ENCODE peak calls at places on chromosomes 11 and 22, in eight cellular contexts. One of them, this sample, is unnamed.

GRCh38 chr22:31945478-31945815 is 1.1 kb downstream of the YWHAH start:
- DNase-seq in MV-4-11: no peak
- DNase-seq in stimulated activated CD4-positive, alpha-beta T cell treated with anti-CD3 and anti-CD28 coated beads, Interleukin-1b, Interleukin-23, amount 100 ng/mL, for 4 hours: no peak
- DNase-seq in naive thymus-derived CD8-positive, alpha-beta T cell: no peak
- DNase-seq in RPMI7951: no peak
- DNase-seq in cardiac muscle cell: no peak
- DNase-seq in EL: no peak
- DNase-seq in heart right ventricle: no peak
- DNase-seq in this sample: no peak

GRCh38 chr11:66557733-66558326 is 10.6 kb downstream of the CTSF start:
- DNase-seq in MV-4-11: no peak
- DNase-seq in stimulated activated CD4-positive, alpha-beta T cell treated with anti-CD3 and anti-CD28 coated beads, Interleukin-1b, Interleukin-23, amount 100 ng/mL, for 4 hours: no peak
- DNase-seq in heart right ventricle: no peak
- DNase-seq in EL: no peak
- DNase-seq in cardiac muscle cell: no peak
- DNase-seq in naive thymus-derived CD8-positive, alpha-beta T cell: no peak
- DNase-seq in RPMI7951: no peak
- DNase-seq in this sample: no peak

GRCh38 chr11:117610045-117610444 is 187.0 kb downstream of the DSCAML1 start:
- DNase-seq in naive thymus-derived CD8-positive, alpha-beta T cell: no peak
- DNase-seq in EL: peak; percentile 59
- DNase-seq in stimulated activated CD4-positive, alpha-beta T cell treated with anti-CD3 and anti-CD28 coated beads, Interleukin-1b, Interleukin-23, amount 100 ng/mL, for 4 hours: no peak
- DNase-seq in heart right ventricle: no peak
- DNase-seq in cardiac muscle cell: no peak
- DNase-seq in RPMI7951: peak; percentile 47
- DNase-seq in MV-4-11: no peak
- DNase-seq in this sample: no peak

GRCh38 chr11:82980292-82980691 is 78.8 kb downstream of the DDIAS start:
- DNase-seq in naive thymus-derived CD8-positive, alpha-beta T cell: no peak
- DNase-seq in RPMI7951: peak; percentile 71
- DNase-seq in heart right ventricle: no peak
- DNase-seq in EL: peak; percentile 92
- DNase-seq in stimulated activated CD4-positive, alpha-beta T cell treated with anti-CD3 and anti-CD28 coated beads, Interleukin-1b, Interleukin-23, amount 100 ng/mL, for 4 hours: no peak
- DNase-seq in cardiac muscle cell: peak; percentile 67
- DNase-seq in MV-4-11: no peak
- DNase-seq in this sample: no peak

GRCh38 chr22:35231585-35232084 is 25.7 kb upstream of the HMGXB4 start:
- DNase-seq in cardiac muscle cell: peak; percentile 76
- DNase-seq in naive thymus-derived CD8-positive, alpha-beta T cell: peak; percentile 60
- DNase-seq in heart right ventricle: peak; percentile 27
- DNase-seq in MV-4-11: peak; percentile 53
- DNase-seq in stimulated activated CD4-positive, alpha-beta T cell treated with anti-CD3 and anti-CD28 coated beads, Interleukin-1b, Interleukin-23, amount 100 ng/mL, for 4 hours: peak; percentile 56
- DNase-seq in RPMI7951: peak; percentile 71
- DNase-seq in EL: peak; percentile 71
- DNase-seq in this sample: peak; percentile 82

GRCh38 chr22:43186272-43187170 is at the start of gene TTLL12:
- DNase-seq in EL: peak; percentile 62
- DNase-seq in RPMI7951: peak; percentile 36
- DNase-seq in MV-4-11: no peak
- DNase-seq in heart right ventricle: peak; percentile 72
- DNase-seq in stimulated activated CD4-positive, alpha-beta T cell treated with anti-CD3 and anti-CD28 coated beads, Interleukin-1b, Interleukin-23, amount 100 ng/mL, for 4 hours: peak; percentile 61
- DNase-seq in naive thymus-derived CD8-positive, alpha-beta T cell: peak; percentile 68
- DNase-seq in cardiac muscle cell: peak; percentile 73
- DNase-seq in this sample: peak; percentile 61

GRCh38 chr22:30294066-30294465 is 4.8 kb upstream of the CASTOR1 start:
- DNase-seq in RPMI7951: no peak
- DNase-seq in stimulated activated CD4-positive, alpha-beta T cell treated with anti-CD3 and anti-CD28 coated beads, Interleukin-1b, Interleukin-23, amount 100 ng/mL, for 4 hours: no peak
- DNase-seq in naive thymus-derived CD8-positive, alpha-beta T cell: no peak
- DNase-seq in EL: no peak
- DNase-seq in MV-4-11: no peak
- DNase-seq in heart right ventricle: no peak
- DNase-seq in cardiac muscle cell: no peak
- DNase-seq in this sample: no peak

GRCh38 chr11:107017433-107018227 is 646 bp downstream of the GUCY1A2 start:
- DNase-seq in MV-4-11: peak; percentile 6
- DNase-seq in cardiac muscle cell: peak; percentile 76
- DNase-seq in heart right ventricle: peak; percentile 59
- DNase-seq in EL: peak; percentile 62
- DNase-seq in RPMI7951: peak; percentile 32
- DNase-seq in stimulated activated CD4-positive, alpha-beta T cell treated with anti-CD3 and anti-CD28 coated beads, Interleukin-1b, Interleukin-23, amount 100 ng/mL, for 4 hours: peak; percentile 1
- DNase-seq in naive thymus-derived CD8-positive, alpha-beta T cell: no peak
- DNase-seq in this sample: peak; percentile 50

GRCh38 chr11:84407091-84407490 is 1120.9 kb upstream of the CCDC90B start:
- DNase-seq in MV-4-11: no peak
- DNase-seq in naive thymus-derived CD8-positive, alpha-beta T cell: no peak
- DNase-seq in heart right ventricle: no peak
- DNase-seq in RPMI7951: no peak
- DNase-seq in stimulated activated CD4-positive, alpha-beta T cell treated with anti-CD3 and anti-CD28 coated beads, Interleukin-1b, Interleukin-23, amount 100 ng/mL, for 4 hours: no peak
- DNase-seq in cardiac muscle cell: no peak
- DNase-seq in EL: no peak
- DNase-seq in this sample: no peak

GRCh38 chr22:24723111-24723510 is 51.4 kb downstream of the PIWIL3 start:
- DNase-seq in stimulated activated CD4-positive, alpha-beta T cell treated with anti-CD3 and anti-CD28 coated beads, Interleukin-1b, Interleukin-23, amount 100 ng/mL, for 4 hours: no peak
- DNase-seq in cardiac muscle cell: no peak
- DNase-seq in EL: no peak
- DNase-seq in naive thymus-derived CD8-positive, alpha-beta T cell: no peak
- DNase-seq in MV-4-11: no peak
- DNase-seq in heart right ventricle: no peak
- DNase-seq in RPMI7951: no peak
- DNase-seq in this sample: no peak

GRCh38 chr11:70399681-70400112 is 1.4 kb downstream of the CTTN start:
- DNase-seq in stimulated activated CD4-positive, alpha-beta T cell treated with anti-CD3 and anti-CD28 coated beads, Interleukin-1b, Interleukin-23, amount 100 ng/mL, for 4 hours: no peak
- DNase-seq in MV-4-11: peak; percentile 67
- DNase-seq in EL: peak; percentile 98
- DNase-seq in cardiac muscle cell: peak; percentile 97
- DNase-seq in heart right ventricle: peak; percentile 80
- DNase-seq in naive thymus-derived CD8-positive, alpha-beta T cell: no peak
- DNase-seq in RPMI7951: peak; percentile 97
- DNase-seq in this sample: peak; percentile 60

GRCh38 chr11:28107331-28107725 is 628 bp downstream of the KIF18A start:
- DNase-seq in stimulated activated CD4-positive, alpha-beta T cell treated with anti-CD3 and anti-CD28 coated beads, Interleukin-1b, Interleukin-23, amount 100 ng/mL, for 4 hours: no peak
- DNase-seq in cardiac muscle cell: peak; percentile 46
- DNase-seq in heart right ventricle: no peak
- DNase-seq in EL: no peak
- DNase-seq in naive thymus-derived CD8-positive, alpha-beta T cell: no peak
- DNase-seq in MV-4-11: no peak
- DNase-seq in RPMI7951: no peak
- DNase-seq in this sample: no peak

GRCh38 chr11:129208863-129209262 is 16.7 kb upstream of the ARHGAP32 start:
- DNase-seq in stimulated activated CD4-positive, alpha-beta T cell treated with anti-CD3 and anti-CD28 coated beads, Interleukin-1b, Interleukin-23, amount 100 ng/mL, for 4 hours: no peak
- DNase-seq in cardiac muscle cell: peak; percentile 21
- DNase-seq in naive thymus-derived CD8-positive, alpha-beta T cell: no peak
- DNase-seq in EL: no peak
- DNase-seq in heart right ventricle: no peak
- DNase-seq in RPMI7951: no peak
- DNase-seq in MV-4-11: no peak
- DNase-seq in this sample: no peak

GRCh38 chr11:702731-703461 is 3.1 kb upstream of the EPS8L2 start:
- DNase-seq in stimulated activated CD4-positive, alpha-beta T cell treated with anti-CD3 and anti-CD28 coated beads, Interleukin-1b, Interleukin-23, amount 100 ng/mL, for 4 hours: no peak
- DNase-seq in MV-4-11: no peak
- DNase-seq in naive thymus-derived CD8-positive, alpha-beta T cell: no peak
- DNase-seq in cardiac muscle cell: no peak
- DNase-seq in EL: no peak
- DNase-seq in heart right ventricle: no peak
- DNase-seq in RPMI7951: no peak
- DNase-seq in this sample: peak; percentile 25

GRCh38 chr11:44708063-44708462 is 18.7 kb upstream of the TSPAN18 start:
- DNase-seq in heart right ventricle: no peak
- DNase-seq in stimulated activated CD4-positive, alpha-beta T cell treated with anti-CD3 and anti-CD28 coated beads, Interleukin-1b, Interleukin-23, amount 100 ng/mL, for 4 hours: no peak
- DNase-seq in MV-4-11: no peak
- DNase-seq in EL: no peak
- DNase-seq in cardiac muscle cell: peak; percentile 74
- DNase-seq in RPMI7951: no peak
- DNase-seq in naive thymus-derived CD8-positive, alpha-beta T cell: no peak
- DNase-seq in this sample: no peak

GRCh38 chr11:36391062-36391461 is 95.0 kb downstream of the PRR5L start:
- DNase-seq in RPMI7951: peak; percentile 16
- DNase-seq in stimulated activated CD4-positive, alpha-beta T cell treated with anti-CD3 and anti-CD28 coated beads, Interleukin-1b, Interleukin-23, amount 100 ng/mL, for 4 hours: no peak
- DNase-seq in EL: no peak
- DNase-seq in naive thymus-derived CD8-positive, alpha-beta T cell: no peak
- DNase-seq in MV-4-11: peak; percentile 96
- DNase-seq in heart right ventricle: no peak
- DNase-seq in cardiac muscle cell: no peak
- DNase-seq in this sample: no peak

GRCh38 chr11:107252429-107253161 is 205.0 kb downstream of the CWF19L2 start:
- DNase-seq in RPMI7951: no peak
- DNase-seq in naive thymus-derived CD8-positive, alpha-beta T cell: no peak
- DNase-seq in EL: no peak
- DNase-seq in MV-4-11: no peak
- DNase-seq in heart right ventricle: no peak
- DNase-seq in stimulated activated CD4-positive, alpha-beta T cell treated with anti-CD3 and anti-CD28 coated beads, Interleukin-1b, Interleukin-23, amount 100 ng/mL, for 4 hours: no peak
- DNase-seq in cardiac muscle cell: no peak
- DNase-seq in this sample: no peak

GRCh38 chr11:299951-300735 is 817 bp upstream of the IFITM5 start:
- DNase-seq in EL: no peak
- DNase-seq in heart right ventricle: peak; percentile 23
- DNase-seq in RPMI7951: no peak
- DNase-seq in cardiac muscle cell: peak; percentile 47
- DNase-seq in MV-4-11: no peak
- DNase-seq in stimulated activated CD4-positive, alpha-beta T cell treated with anti-CD3 and anti-CD28 coated beads, Interleukin-1b, Interleukin-23, amount 100 ng/mL, for 4 hours: no peak
- DNase-seq in naive thymus-derived CD8-positive, alpha-beta T cell: no peak
- DNase-seq in this sample: no peak

GRCh38 chr22:33073989-33074391 is 15.8 kb upstream of the SYN3 start:
- DNase-seq in cardiac muscle cell: no peak
- DNase-seq in MV-4-11: no peak
- DNase-seq in stimulated activated CD4-positive, alpha-beta T cell treated with anti-CD3 and anti-CD28 coated beads, Interleukin-1b, Interleukin-23, amount 100 ng/mL, for 4 hours: no peak
- DNase-seq in heart right ventricle: no peak
- DNase-seq in RPMI7951: peak; percentile 64
- DNase-seq in naive thymus-derived CD8-positive, alpha-beta T cell: no peak
- DNase-seq in EL: peak; percentile 4
- DNase-seq in this sample: no peak

GRCh38 chr11:122672892-122673291 is 17.4 kb downstream of the UBASH3B start:
- DNase-seq in naive thymus-derived CD8-positive, alpha-beta T cell: no peak
- DNase-seq in stimulated activated CD4-positive, alpha-beta T cell treated with anti-CD3 and anti-CD28 coated beads, Interleukin-1b, Interleukin-23, amount 100 ng/mL, for 4 hours: no peak
- DNase-seq in MV-4-11: no peak
- DNase-seq in RPMI7951: no peak
- DNase-seq in cardiac muscle cell: no peak
- DNase-seq in EL: no peak
- DNase-seq in heart right ventricle: no peak
- DNase-seq in this sample: no peak

GRCh38 chr22:27174970-27175369 is 517.6 kb downstream of the MIAT start:
- DNase-seq in stimulated activated CD4-positive, alpha-beta T cell treated with anti-CD3 and anti-CD28 coated beads, Interleukin-1b, Interleukin-23, amount 100 ng/mL, for 4 hours: no peak
- DNase-seq in naive thymus-derived CD8-positive, alpha-beta T cell: no peak
- DNase-seq in heart right ventricle: no peak
- DNase-seq in RPMI7951: no peak
- DNase-seq in EL: no peak
- DNase-seq in cardiac muscle cell: no peak
- DNase-seq in MV-4-11: no peak
- DNase-seq in this sample: no peak

GRCh38 chr11:129528296-129528695 is 152.6 kb downstream of the BARX2 start:
- DNase-seq in EL: no peak
- DNase-seq in RPMI7951: no peak
- DNase-seq in heart right ventricle: no peak
- DNase-seq in stimulated activated CD4-positive, alpha-beta T cell treated with anti-CD3 and anti-CD28 coated beads, Interleukin-1b, Interleukin-23, amount 100 ng/mL, for 4 hours: no peak
- DNase-seq in naive thymus-derived CD8-positive, alpha-beta T cell: no peak
- DNase-seq in cardiac muscle cell: no peak
- DNase-seq in MV-4-11: no peak
- DNase-seq in this sample: no peak

GRCh38 chr11:128520206-128520885 is 67.0 kb downstream of the ETS1 start:
- DNase-seq in MV-4-11: no peak
- DNase-seq in RPMI7951: no peak
- DNase-seq in cardiac muscle cell: no peak
- DNase-seq in EL: peak; percentile 42
- DNase-seq in stimulated activated CD4-positive, alpha-beta T cell treated with anti-CD3 and anti-CD28 coated beads, Interleukin-1b, Interleukin-23, amount 100 ng/mL, for 4 hours: no peak
- DNase-seq in heart right ventricle: no peak
- DNase-seq in naive thymus-derived CD8-positive, alpha-beta T cell: no peak
- DNase-seq in this sample: no peak

GRCh38 chr22:21876486-21877176 is 9.2 kb upstream of the MAPK1 start:
- DNase-seq in heart right ventricle: no peak
- DNase-seq in naive thymus-derived CD8-positive, alpha-beta T cell: no peak
- DNase-seq in stimulated activated CD4-positive, alpha-beta T cell treated with anti-CD3 and anti-CD28 coated beads, Interleukin-1b, Interleukin-23, amount 100 ng/mL, for 4 hours: peak; percentile 9
- DNase-seq in MV-4-11: peak; percentile 83
- DNase-seq in cardiac muscle cell: peak; percentile 80
- DNase-seq in EL: peak; percentile 48
- DNase-seq in RPMI7951: no peak
- DNase-seq in this sample: no peak

GRCh38 chr11:130001491-130002351 is 914 bp downstream of the PRDM10 start:
- DNase-seq in EL: peak; percentile 26
- DNase-seq in naive thymus-derived CD8-positive, alpha-beta T cell: no peak
- DNase-seq in cardiac muscle cell: peak; percentile 29
- DNase-seq in MV-4-11: peak; percentile 11
- DNase-seq in stimulated activated CD4-positive, alpha-beta T cell treated with anti-CD3 and anti-CD28 coated beads, Interleukin-1b, Interleukin-23, amount 100 ng/mL, for 4 hours: no peak
- DNase-seq in RPMI7951: peak; percentile 28
- DNase-seq in heart right ventricle: no peak
- DNase-seq in this sample: peak; percentile 59

GRCh38 chr22:19721486-19722172 is 1.7 kb upstream of the GP1BB start:
- DNase-seq in EL: no peak
- DNase-seq in stimulated activated CD4-positive, alpha-beta T cell treated with anti-CD3 and anti-CD28 coated beads, Interleukin-1b, Interleukin-23, amount 100 ng/mL, for 4 hours: no peak
- DNase-seq in cardiac muscle cell: no peak
- DNase-seq in RPMI7951: no peak
- DNase-seq in heart right ventricle: peak; percentile 14
- DNase-seq in naive thymus-derived CD8-positive, alpha-beta T cell: no peak
- DNase-seq in MV-4-11: no peak
- DNase-seq in this sample: no peak

GRCh38 chr11:67312187-67313021 is 9.1 kb downstream of the SSH3 start:
- DNase-seq in MV-4-11: peak; percentile 36
- DNase-seq in naive thymus-derived CD8-positive, alpha-beta T cell: no peak
- DNase-seq in RPMI7951: no peak
- DNase-seq in stimulated activated CD4-positive, alpha-beta T cell treated with anti-CD3 and anti-CD28 coated beads, Interleukin-1b, Interleukin-23, amount 100 ng/mL, for 4 hours: no peak
- DNase-seq in heart right ventricle: no peak
- DNase-seq in cardiac muscle cell: no peak
- DNase-seq in EL: no peak
- DNase-seq in this sample: peak; percentile 65

This sample was measured in T47D.